ENCODE peak calls at places on chromosome 7, in nine cellular contexts. O, S, Y, C, K, L, N, H and G are unnamed samples.

GRCh38 chr7:129840757-129841156 is 112.0 kb downstream of the UBE2H start:
- DNase-seq in O (no peak), S (no peak), Y (no peak), C (no peak), K (no peak), L (no peak), N (peak; percentile 92), H (no peak), G (no peak)

GRCh38 chr7:3194501-3195141 is 106.4 kb upstream of the SDK1 start:
- DNase-seq in O (peak; percentile 92), S (peak; percentile 23), Y (no peak), C (no peak), K (no peak), L (no peak), N (peak; percentile 98), H (no peak), G (no peak)

GRCh38 chr7:975702-976473 is 539 bp upstream of the COX19 start:
- DNase-seq in O (no peak), S (no peak), Y (no peak), C (no peak), K (no peak), L (no peak), N (no peak), H (no peak), G (no peak)

GRCh38 chr7:90232440-90232839 is 12.5 kb upstream of the CFAP69 start:
- DNase-seq in O (no peak), S (no peak), Y (no peak), C (no peak), K (no peak), L (no peak), N (no peak), H (no peak), G (no peak)

GRCh38 chr7:94662548-94662947 is 6.6 kb upstream of the SGCE start:
- DNase-seq in O (no peak), S (no peak), Y (no peak), C (no peak), K (no peak), L (no peak), N (peak; percentile 74), H (no peak), G (no peak)

GRCh38 chr7:44113764-44114354 is 9.5 kb downstream of the POLD2 start:
- DNase-seq in O (no peak), S (no peak), Y (no peak), C (no peak), K (no peak), L (no peak), N (no peak), H (no peak), G (no peak)

GRCh38 chr7:53596230-53596629 is 560.8 kb downstream of the POM121L12 start:
- DNase-seq in O (peak; percentile 70), S (no peak), Y (no peak), C (no peak), K (no peak), L (no peak), N (peak; percentile 23), H (no peak), G (no peak)

GRCh38 chr7:126727930-126728331 is 524.8 kb downstream of the GRM8 start:
- DNase-seq in O (no peak), S (no peak), Y (no peak), C (no peak), K (no peak), L (no peak), N (peak; percentile 80), H (no peak), G (no peak)

GRCh38 chr7:132410385-132410784 is 165.9 kb downstream of the PLXNA4 start:
- DNase-seq in O (no peak), S (no peak), Y (no peak), C (no peak), K (no peak), L (no peak), N (peak; percentile 35), H (no peak), G (no peak)

GRCh38 chr7:111113263-111114017 is 22.5 kb downstream of the LRRN3 start:
- DNase-seq in O (no peak), S (no peak), Y (no peak), C (no peak), K (no peak), L (no peak), N (peak; percentile 75), H (no peak), G (no peak)

GRCh38 chr7:732094-732541 is 5.0 kb upstream of the PRKAR1B start:
- DNase-seq in O (peak; percentile 48), S (peak; percentile 22), Y (no peak), C (no peak), K (peak; percentile 80), L (no peak), N (peak; percentile 19), H (peak; percentile 72), G (peak; percentile 89)

GRCh38 chr7:158880973-158881372 is 24.6 kb downstream of the DYNC2I1 start:
- DNase-seq in O (no peak), S (no peak), Y (no peak), C (no peak), K (no peak), L (no peak), N (no peak), H (no peak), G (no peak)

GRCh38 chr7:127741764-127742375 is 89.9 kb downstream of the SND1 start:
- DNase-seq in O (no peak), S (no peak), Y (no peak), C (no peak), K (no peak), L (no peak), N (no peak), H (no peak), G (no peak)

GRCh38 chr7:107173691-107174406 is 5.0 kb downstream of the HBP1 start:
- DNase-seq in O (no peak), S (no peak), Y (no peak), C (no peak), K (no peak), L (no peak), N (no peak), H (no peak), G (no peak)

GRCh38 chr7:128265906-128266300 is 24.8 kb downstream of the LEP start:
- DNase-seq in O (no peak), S (no peak), Y (no peak), C (no peak), K (no peak), L (no peak), N (no peak), H (no peak), G (peak; percentile 68)

GRCh38 chr7:91280180-91280579 is 15.9 kb downstream of the FZD1 start:
- DNase-seq in O (peak; percentile 34), S (no peak), Y (no peak), C (no peak), K (no peak), L (no peak), N (no peak), H (no peak), G (no peak)

GRCh38 chr7:83985766-83986165 is 208.8 kb downstream of the SEMA3A start:
- DNase-seq in O (no peak), S (no peak), Y (no peak), C (no peak), K (no peak), L (no peak), N (no peak), H (no peak), G (no peak)

GRCh38 chr7:92781117-92781720 is 55.2 kb downstream of the CDK6 start:
- DNase-seq in O (no peak), S (no peak), Y (peak; percentile 31), C (peak; percentile 48), K (no peak), L (no peak), N (peak; percentile 67), H (peak; percentile 70), G (no peak)

GRCh38 chr7:143384741-143385631 is 3.8 kb downstream of the ZYX start:
- DNase-seq in O (peak; percentile 31), S (no peak), Y (no peak), C (no peak), K (no peak), L (no peak), N (no peak), H (no peak), G (no peak)